ENCODE peak calls at places on chromosomes 7 and 10, in six cellular contexts. C, D, W, H, A and P are unnamed samples.
A peak's percentile ranks its signal among the peaks of the same experiment; 100 is the strongest.

GRCh38 chr10:102894491-102895213 is 23.4 kb upstream of the CNNM2 start:
- DNase-seq in C (no peak), W (no peak), D (no peak), A (no peak), H (no peak), P (no peak)

GRCh38 chr10:34080485-34081346 is 734.4 kb downstream of the PARD3 start:
- DNase-seq in A (no peak), W (peak; percentile 74), H (no peak), D (no peak), C (no peak), P (no peak)

GRCh38 chr10:62853710-62854109 is 37.5 kb upstream of the EGR2 start:
- DNase-seq in W (no peak), H (no peak), D (no peak), A (no peak), C (no peak), P (no peak)

GRCh38 chr10:33666686-33667480 is 332.4 kb upstream of the NRP1 start:
- DNase-seq in A (no peak), D (no peak), C (no peak), W (no peak), H (no peak), P (no peak)

GRCh38 chr10:42635098-42635497 is 3.3 kb downstream of the ZNF33B start:
- DNase-seq in C (no peak), D (no peak), A (no peak), H (no peak), W (no peak), P (no peak)

GRCh38 chr7:38839846-38840245 is 69.1 kb downstream of the VPS41 start:
- DNase-seq in W (no peak), H (no peak), C (no peak), D (no peak), A (no peak), P (no peak)

GRCh38 chr7:28955723-28956607 is 2.2 kb downstream of the TRIL start:
- DNase-seq in D (peak; percentile 90), W (peak; percentile 87), H (peak; percentile 51), A (peak; percentile 57), C (peak; percentile 91), P (no peak)

GRCh38 chr7:2621948-2622640 is 9.7 kb upstream of the TTYH3 start:
- DNase-seq in W (no peak), D (peak; percentile 70), H (no peak), C (no peak), A (peak; percentile 16), P (peak; percentile 90)

GRCh38 chr10:125419831-125420230 is 259.5 kb upstream of the CTBP2 start:
- DNase-seq in A (no peak), H (no peak), D (no peak), C (no peak), W (no peak), P (no peak)

GRCh38 chr10:101228682-101229274 is 485 bp downstream of the LBX1 start:
- DNase-seq in A (no peak), D (peak; percentile 72), W (no peak), H (no peak), C (no peak), P (peak; percentile 73)

GRCh38 chr7:5523052-5523711 is 99.5 kb upstream of the TNRC18 start:
- DNase-seq in H (no peak), W (peak; percentile 72), D (peak; percentile 27), C (no peak), A (no peak), P (peak; percentile 53)

GRCh38 chr7:68176974-68177373 is 1180.3 kb downstream of the TYW1 start:
- DNase-seq in D (peak; percentile 80), W (peak; percentile 82), A (no peak), C (peak; percentile 31), H (peak; percentile 72), P (peak; percentile 60)

GRCh38 chr10:19803676-19804075 is 12.6 kb upstream of the PLXDC2 start:
- DNase-seq in H (no peak), D (no peak), C (no peak), A (no peak), W (no peak), P (no peak)

GRCh38 chr7:153604-154003 is 38.8 kb upstream of the FAM20C start:
- DNase-seq in A (no peak), H (no peak), W (no peak), C (no peak), D (no peak), P (no peak)

GRCh38 chr10:74233281-74233680 is 82.3 kb downstream of the ADK start:
- DNase-seq in W (no peak), C (no peak), H (no peak), A (no peak), D (no peak), P (no peak)

GRCh38 chr7:51640851-51641250 is 324.2 kb upstream of the COBL start:
- DNase-seq in W (peak; percentile 78), H (no peak), A (no peak), D (no peak), C (no peak), P (no peak)

GRCh38 chr10:122164028-122164601 is 107.0 kb upstream of the BTBD16 start:
- DNase-seq in H (no peak), A (no peak), W (peak; percentile 85), C (no peak), D (peak; percentile 60), P (peak; percentile 93)

GRCh38 chr7:7210475-7211237 is 28.3 kb downstream of the C1GALT1 start:
- DNase-seq in W (no peak), A (no peak), H (no peak), C (no peak), D (no peak), P (no peak)

GRCh38 chr7:70178206-70178605 is 579.9 kb downstream of the AUTS2 start:
- DNase-seq in A (no peak), W (no peak), C (no peak), D (no peak), H (no peak), P (no peak)

GRCh38 chr10:103259989-103260388 is 14.3 kb downstream of the RPEL1 start:
- DNase-seq in W (no peak), H (no peak), C (no peak), D (no peak), A (no peak), P (no peak)

GRCh38 chr7:122307228-122307619 is 2.7 kb upstream of the FEZF1 start:
- DNase-seq in A (no peak), H (no peak), W (no peak), C (no peak), D (peak; percentile 76), P (no peak)

GRCh38 chr10:91519899-91520514 is 109.9 kb downstream of the HECTD2 start:
- DNase-seq in H (no peak), W (no peak), C (no peak), D (peak; percentile 23), A (no peak), P (no peak)

GRCh38 chr10:113782986-113783704 is 31.7 kb downstream of the PLEKHS1 start:
- DNase-seq in H (no peak), D (no peak), W (no peak), C (no peak), A (no peak), P (no peak)

GRCh38 chr7:151800391-151800790 is 76.5 kb downstream of the PRKAG2 start:
- DNase-seq in H (no peak), D (no peak), W (no peak), A (no peak), C (no peak), P (no peak)

GRCh38 chr7:48028937-48029336 is at the start of gene SUN3:
- DNase-seq in A (no peak), H (no peak), D (no peak), W (no peak), C (no peak), P (no peak)

GRCh38 chr10:45374451-45375052 is 536 bp downstream of the ALOX5 start:
- DNase-seq in H (no peak), C (no peak), W (no peak), A (no peak), D (no peak), P (no peak)
- H3K27me3 ChIP-seq in H (no peaks in the 10 kb centered on the region), C (peaks cover 21% of the 10 kb centered on the region), W (peaks cover 26% of the 10 kb centered on the region), A (peaks cover 26% of the 10 kb centered on the region), D (peaks cover 86% of the 10 kb centered on the region), P (no peaks in the 10 kb centered on the region)

DNA sequence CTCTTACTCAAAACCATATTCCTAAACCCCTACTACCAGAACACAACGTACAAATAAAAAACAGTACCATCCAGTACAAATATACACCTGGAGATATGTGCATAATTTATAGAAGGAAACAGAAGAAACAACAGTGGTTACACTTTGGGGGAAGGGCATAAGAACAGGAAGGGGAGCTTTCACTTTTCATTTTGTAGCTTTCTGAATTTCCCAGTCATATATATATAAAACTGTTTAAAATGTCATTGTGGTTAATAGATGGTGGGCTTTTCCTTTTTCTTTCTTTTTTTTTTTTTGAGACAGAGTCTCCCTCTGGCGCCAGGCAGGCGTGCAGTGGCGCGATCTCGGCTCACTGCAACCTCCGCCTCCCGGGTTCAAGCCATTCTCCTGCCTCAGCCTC is 47.2 kb downstream of the MALSU1 start:
- DNase-seq in A (peak; percentile 23), W (no peak), D (no peak), C (no peak), H (no peak), P (no peak)
- H3K4me1 ChIP-seq in A (peaks cover 80% of the 10 kb centered on the region), W (no peaks in the 10 kb centered on the region), D (peaks cover 43% of the 10 kb centered on the region), C (no peaks in the 10 kb centered on the region), H (no peaks in the 10 kb centered on the region), P (peaks cover 2% of the 10 kb centered on the region)

GRCh38 chr7:50088463-50089129 is 4.5 kb downstream of the ZPBP start:
- DNase-seq in H (no peak), D (no peak), C (no peak), W (no peak), A (no peak), P (no peak)

DNA sequence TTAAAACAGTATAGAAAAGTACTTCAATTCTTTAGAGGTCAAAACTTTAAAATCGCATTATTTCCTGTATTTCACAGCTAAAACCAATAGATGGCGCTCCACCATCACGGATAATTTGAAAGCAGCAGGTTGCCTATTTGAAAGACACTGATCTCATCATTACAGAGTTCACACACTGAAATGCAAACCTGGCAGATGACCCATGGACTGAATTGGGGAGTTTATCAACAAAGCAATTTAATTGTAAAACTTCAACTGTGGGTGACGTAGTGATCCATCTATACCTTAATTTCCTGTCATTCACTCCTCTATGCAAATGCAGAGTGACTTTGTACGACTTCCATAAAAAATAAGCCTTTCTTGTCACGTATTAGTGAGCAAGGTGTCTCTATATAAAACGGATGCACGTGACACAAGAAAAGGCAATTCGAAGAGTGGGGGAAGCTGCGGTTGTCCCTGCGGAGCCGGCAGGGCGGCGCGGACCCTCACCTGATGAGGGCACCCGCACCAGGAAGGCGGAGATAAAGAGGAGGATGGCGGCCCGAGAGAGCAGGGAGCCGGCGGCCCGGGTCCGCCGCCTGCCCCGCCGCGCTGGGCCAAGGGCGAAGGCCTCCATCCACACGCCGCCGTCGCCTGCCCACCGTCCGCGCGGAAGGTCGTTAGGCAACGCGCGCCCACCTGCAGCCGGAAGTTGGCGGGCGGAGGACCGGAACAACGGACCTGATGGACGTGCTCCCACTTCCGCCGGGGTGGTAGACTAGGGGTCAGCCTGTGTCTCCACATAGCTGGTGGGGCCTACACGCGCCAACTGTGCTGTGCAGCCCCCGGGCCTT is at the start of gene ZPBP:
- DNase-seq in A (peak; percentile 40), C (no peak), H (peak; percentile 21), D (peak; percentile 60), W (no peak), P (peak; percentile 49)
- H3K4me3 ChIP-seq in A (peak within 1 kb of the TSS; percentile 23), C (peak within 1 kb of the TSS; percentile 41), H (peak within 1 kb of the TSS; percentile 54), D (peak within 1 kb of the TSS; percentile 32), W (no peak within 1 kb of the TSS), P (no peak within 1 kb of the TSS)

DNA sequence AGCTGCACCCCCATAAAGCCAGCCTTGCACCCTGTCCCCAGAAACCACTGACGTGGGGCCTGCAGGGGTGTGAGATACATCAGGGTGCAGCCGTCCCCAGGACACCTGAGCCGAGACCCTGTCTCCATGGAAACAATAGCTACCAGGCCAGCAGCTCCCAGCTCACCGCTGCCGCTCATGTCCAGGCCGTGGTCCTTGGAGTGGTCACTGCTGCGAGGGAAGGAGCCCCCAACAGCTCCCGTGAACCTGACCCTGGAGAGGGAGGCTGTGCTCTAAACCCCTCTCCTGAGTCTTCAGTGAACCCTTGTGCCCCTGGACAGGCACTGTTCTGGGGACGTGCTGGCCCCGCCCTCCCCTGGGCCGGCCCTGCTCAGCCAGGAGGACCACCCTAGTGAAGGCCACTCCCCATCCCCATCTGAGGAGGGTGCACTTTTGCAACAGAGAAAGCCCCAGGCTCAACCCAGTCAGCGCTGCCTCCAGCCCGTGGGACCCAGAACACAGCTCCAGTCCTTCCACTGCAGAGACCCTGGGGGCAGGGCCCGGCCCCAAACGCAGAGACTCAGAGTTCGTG is 19.6 kb upstream of the INPP5A start:
- DNase-seq in A (no peak), C (no peak), D (peak; percentile 47), H (no peak), W (peak; percentile 58), P (no peak)
- H3K27me3 ChIP-seq in A (no peaks in the 10 kb centered on the region), C (no peaks in the 10 kb centered on the region), D (peaks cover 70% of the 10 kb centered on the region), H (no peaks in the 10 kb centered on the region), W (no peaks in the 10 kb centered on the region), P (no peaks in the 10 kb centered on the region)